ENCODE peak calls at places on chromosomes 7 and 10, in nine cellular contexts. V is HTR-8/SVneo; D is memory B cell; C is RCC 7860; Z is activated CD4-positive, alpha-beta T cell treated with anti-CD3 and anti-CD28 coated beads, Interleukin-2, amount 50 U/mL, for 24 hours; W is left ventricle myocardium superior; Q is NCI-H1092; U is brain microvascular endothelial cell; X is NCI-H1436. L is an unnamed sample.

GRCh38 chr10:60473557-60473956 is 83.9 kb upstream of the ANK3 start:
- DNase-seq in V (no peak), Z (no peak), U (no peak), Q (no peak), W (no peak), D (no peak), X (no peak), C (no peak), L (peak)

GRCh38 chr10:126042906-126043305 is 146.5 kb downstream of the FANK1 start:
- DNase-seq in Q (no peak), U (no peak), C (no peak), W (no peak), V (no peak), Z (no peak), D (peak), X (no peak), L (no peak)

GRCh38 chr10:17606547-17607040 is 10.6 kb downstream of the HACD1 start:
- DNase-seq in C (no peak), Q (no peak), U (no peak), Z (no peak), X (no peak), V (no peak), D (no peak), W (no peak), L (no peak)

GRCh38 chr7:144738708-144739314 is 97.0 kb downstream of the TPK1 start:
- DNase-seq in C (peak), D (no peak), V (no peak), Q (no peak), U (peak), Z (peak), X (peak), W (no peak), L (peak)

GRCh38 chr10:71963756-71964668 is at the start of gene CHST3:
- DNase-seq in C (peak), V (peak), W (peak), Q (no peak), Z (no peak), X (no peak), D (no peak), U (no peak), L (peak)

GRCh38 chr10:71598673-71599072 is 120.9 kb downstream of the C10orf105 start:
- DNase-seq in X (no peak), Q (no peak), V (no peak), D (no peak), C (no peak), W (peak), Z (no peak), U (peak), L (no peak)

GRCh38 chr7:42237891-42238531 is 1.0 kb upstream of the GLI3 start:
- DNase-seq in V (peak), C (no peak), D (no peak), X (no peak), W (peak), Z (no peak), U (no peak), Q (no peak), L (peak)

GRCh38 chr7:137879357-137880158 is 32.8 kb upstream of the DGKI start:
- DNase-seq in Q (no peak), V (no peak), W (no peak), X (no peak), U (peak), Z (no peak), C (no peak), D (no peak), L (no peak)

GRCh38 chr10:6612371-6612770 is 32.3 kb upstream of the PRKCQ start:
- DNase-seq in W (no peak), V (no peak), X (no peak), D (no peak), Q (no peak), Z (no peak), C (no peak), U (no peak), L (no peak)

GRCh38 chr10:131882151-131882550 is 18.7 kb upstream of the PPP2R2D start:
- DNase-seq in V (no peak), Q (no peak), W (no peak), C (no peak), D (no peak), U (no peak), Z (no peak), X (no peak), L (no peak)

GRCh38 chr10:77196616-77197015 is 441.0 kb downstream of the KCNMA1 start:
- DNase-seq in Z (no peak), X (no peak), D (no peak), V (no peak), C (no peak), W (no peak), U (peak), Q (no peak), L (no peak)

GRCh38 chr10:112775347-112775746 is 174.7 kb upstream of the TCF7L2 start:
- DNase-seq in U (no peak), W (no peak), D (no peak), Z (no peak), V (no peak), C (no peak), X (no peak), Q (no peak), L (no peak)

GRCh38 chr10:95758351-95759025 is 2.5 kb downstream of the ENTPD1 start:
- DNase-seq in Q (no peak), X (no peak), V (no peak), Z (no peak), C (no peak), D (no peak), U (peak), W (no peak), L (no peak)

GRCh38 chr7:131027287-131027773 is 293.3 kb upstream of the KLF14 start:
- DNase-seq in Q (no peak), W (peak), D (no peak), V (no peak), X (peak), U (no peak), Z (no peak), C (no peak), L (no peak)

GRCh38 chr10:85642082-85642420 is 724.5 kb downstream of the GRID1 start:
- DNase-seq in V (no peak), W (no peak), X (no peak), D (no peak), Z (no peak), U (peak), C (no peak), Q (no peak), L (no peak)

GRCh38 chr10:5234106-5234877 is 37.7 kb downstream of the AKR1C4 start:
- DNase-seq in W (no peak), X (no peak), C (no peak), Q (no peak), D (no peak), U (no peak), V (no peak), Z (no peak), L (no peak)

GRCh38 chr7:2860627-2861133 is 16.6 kb upstream of the GNA12 start:
- DNase-seq in Q (no peak), V (no peak), X (no peak), Z (no peak), W (no peak), U (no peak), C (no peak), D (no peak), L (no peak)

GRCh38 chr10:15485684-15486316 is 114.7 kb upstream of the FAM171A1 start:
- DNase-seq in D (no peak), W (no peak), V (no peak), X (no peak), C (no peak), Z (no peak), Q (no peak), U (peak), L (no peak)

GRCh38 chr7:135914346-135914745 is 62.8 kb downstream of the MTPN start:
- DNase-seq in V (no peak), U (no peak), D (no peak), C (no peak), W (no peak), Q (no peak), Z (no peak), X (no peak), L (no peak)

GRCh38 chr7:135536160-135536559 is 21.6 kb upstream of the NUP205 start:
- DNase-seq in W (no peak), U (peak), Z (no peak), D (no peak), C (no peak), X (no peak), V (no peak), Q (no peak), L (no peak)

GRCh38 chr7:39948375-39948774 is 1.7 kb upstream of the CDK13 start:
- DNase-seq in Z (no peak), X (no peak), V (no peak), Q (no peak), C (no peak), W (peak), U (no peak), D (no peak), L (no peak)

GRCh38 chr10:47164126-47164799 is 135.7 kb upstream of the GDF10 start:
- DNase-seq in V (peak), Z (no peak), U (peak), C (peak), X (no peak), D (no peak), W (no peak), Q (no peak), L (no peak)

GRCh38 chr7:26653966-26654365 is 210.4 kb downstream of the SKAP2 start:
- DNase-seq in Z (no peak), W (no peak), X (no peak), U (no peak), C (no peak), Q (no peak), V (no peak), D (no peak), L (no peak)

GRCh38 chr7:77330169-77330882 is 85.8 kb downstream of the GSAP start:
- DNase-seq in Z (peak), C (no peak), U (no peak), Q (no peak), D (no peak), W (no peak), X (peak), V (no peak), L (no peak)

GRCh38 chr7:79806161-79806734 is 328.4 kb upstream of the GNAI1 start:
- DNase-seq in C (no peak), U (peak), X (no peak), Q (peak), V (peak), W (no peak), Z (no peak), D (no peak), L (no peak)

GRCh38 chr10:31759124-31759798 is 169.4 kb downstream of the ARHGAP12 start:
- DNase-seq in W (peak), Q (peak), U (no peak), C (peak), Z (peak), D (peak), V (no peak), X (peak), L (peak)

GRCh38 chr7:133344275-133344674 is 91.4 kb downstream of the EXOC4 start:
- DNase-seq in U (peak), X (no peak), C (no peak), Z (no peak), W (no peak), Q (no peak), D (no peak), V (no peak), L (no peak)

GRCh38 chr7:100694196-100694745 is at the start of gene GIGYF1:
- DNase-seq in V (peak), Q (peak), C (peak), U (no peak), Z (peak), X (peak), D (peak), W (peak), L (no peak)

GRCh38 chr10:78579586-78579985 is 489.2 kb upstream of the ZMIZ1 start:
- DNase-seq in V (no peak), W (no peak), Z (no peak), U (no peak), C (no peak), X (no peak), D (no peak), Q (peak), L (no peak)

GRCh38 chr10:61836233-61836887 is 65.1 kb upstream of the ARID5B start:
- DNase-seq in D (no peak), X (no peak), W (no peak), Z (no peak), C (no peak), U (no peak), V (no peak), Q (no peak), L (peak)

GRCh38 chr10:22365644-22366565 is 20.6 kb downstream of the SPAG6 start:
- DNase-seq in Z (no peak), U (no peak), X (no peak), W (no peak), V (no peak), Q (no peak), D (no peak), C (no peak), L (no peak)

GRCh38 chr7:80643336-80643925 is 5.0 kb downstream of the CD36 start:
- DNase-seq in Q (no peak), V (no peak), U (no peak), D (no peak), C (no peak), X (no peak), W (no peak), Z (no peak), L (no peak)

GRCh38 chr7:46369933-46370654 is 449.0 kb upstream of the IGFBP3 start:
- DNase-seq in W (no peak), V (no peak), C (no peak), X (no peak), D (no peak), U (peak), Z (no peak), Q (no peak), L (no peak)

GRCh38 chr7:142807855-142808460 is 37.2 kb downstream of the PRSS2 start:
- DNase-seq in U (peak), W (no peak), Z (no peak), C (no peak), V (no peak), X (no peak), Q (no peak), D (no peak), L (no peak)

L was measured in Caki2.